ENCODE peak calls at places on chromosomes 5 and 9, in four cellular contexts. U is uterus, X is psoas muscle, W is suprapubic skin. S is an unnamed sample. For H3K4me1 and H3K9me3, the result is how much of the 10 kb centered on the place peaks cover.

GRCh38 chr5:1767524-1768282 is 31.9 kb downstream of the MRPL36 start:
- DNase-seq in U (no peak), X (no peak), W (no peak), S (no peak)

GRCh38 chr9:81601639-81602623 is 87.4 kb downstream of the TLE1 start:
- DNase-seq in U (no peak), X (no peak), W (no peak), S (no peak)

GRCh38 chr5:137309290-137309689 is 189.8 kb downstream of the SPOCK1 start:
- DNase-seq in U (no peak), X (no peak), W (no peak), S (no peak)

GRCh38 chr5:177985430-177986040 is 10.5 kb downstream of the PROP1 start:
- DNase-seq in U (no peak), X (no peak), W (no peak), S (no peak)

GRCh38 chr5:149150457-149150856 is 9.2 kb downstream of the ABLIM3 start:
- DNase-seq in U (no peak), X (no peak), W (no peak), S (no peak)

GRCh38 chr5:107565791-107566536 is 104.8 kb downstream of the EFNA5 start:
- DNase-seq in U (no peak), X (no peak), W (no peak), S (no peak)

GRCh38 chr9:36258989-36259315 is 704 bp upstream of the GNE start:
- DNase-seq in U (no peak), X (no peak), W (no peak), S (no peak)

GRCh38 chr5:142143878-142144277 is 35.3 kb downstream of the NDFIP1 start:
- DNase-seq in U (no peak), X (no peak), W (no peak), S (no peak)

GRCh38 chr5:50547303-50547702 is 106.2 kb upstream of the EMB start:
- DNase-seq in U (no peak), X (no peak), W (no peak), S (no peak)

GRCh38 chr5:131787736-131788135 is 9.1 kb downstream of the FNIP1 start:
- DNase-seq in U (no peak), X (no peak), W (no peak), S (no peak)

GRCh38 chr5:14906628-14907027 is 35.0 kb upstream of the ANKH start:
- DNase-seq in U (no peak), X (no peak), W (no peak), S (no peak)

GRCh38 chr9:116477584-116478141 is 209.4 kb upstream of the TRIM32 start:
- DNase-seq in U (no peak), X (no peak), W (no peak), S (no peak)

GRCh38 chr5:32013658-32014057 is 160.5 kb downstream of the GOLPH3 start:
- DNase-seq in U (no peak), X (no peak), W (no peak), S (no peak)

GRCh38 chr5:74510476-74510875 is 130.1 kb downstream of the ENC1 start:
- DNase-seq in U (no peak), X (no peak), W (no peak), S (no peak)

GRCh38 chr5:142824391-142824790 is 54.2 kb downstream of the ARHGAP26 start:
- DNase-seq in U (no peak), X (no peak), W (no peak), S (no peak)

GRCh38 chr5:141355641-141356040 is 820 bp downstream of the PCDHGA4 start:
- DNase-seq in U (no peak), X (no peak), W (no peak), S (no peak)

GRCh38 chr9:126126012-126126411 is 200.6 kb upstream of the MVB12B start:
- DNase-seq in U (no peak), X (no peak), W (no peak), S (no peak)

GRCh38 chr9:5441043-5441442 is 3.3 kb upstream of the PLGRKT start:
- DNase-seq in U (no peak), X (no peak), W (no peak), S (no peak)

GRCh38 chr9:89497978-89498844 is at the start of gene SEMA4D:
- DNase-seq in U (peak), X (peak), W (no peak), S (peak)

GRCh38 chr5:77679791-77680190 is 41.3 kb upstream of the OTP start:
- DNase-seq in U (no peak), X (no peak), W (no peak), S (no peak)

GRCh38 chr9:113501129-113501686 is 37.7 kb downstream of the RGS3 start:
- DNase-seq in U (no peak), X (no peak), W (no peak), S (peak)

DNA sequence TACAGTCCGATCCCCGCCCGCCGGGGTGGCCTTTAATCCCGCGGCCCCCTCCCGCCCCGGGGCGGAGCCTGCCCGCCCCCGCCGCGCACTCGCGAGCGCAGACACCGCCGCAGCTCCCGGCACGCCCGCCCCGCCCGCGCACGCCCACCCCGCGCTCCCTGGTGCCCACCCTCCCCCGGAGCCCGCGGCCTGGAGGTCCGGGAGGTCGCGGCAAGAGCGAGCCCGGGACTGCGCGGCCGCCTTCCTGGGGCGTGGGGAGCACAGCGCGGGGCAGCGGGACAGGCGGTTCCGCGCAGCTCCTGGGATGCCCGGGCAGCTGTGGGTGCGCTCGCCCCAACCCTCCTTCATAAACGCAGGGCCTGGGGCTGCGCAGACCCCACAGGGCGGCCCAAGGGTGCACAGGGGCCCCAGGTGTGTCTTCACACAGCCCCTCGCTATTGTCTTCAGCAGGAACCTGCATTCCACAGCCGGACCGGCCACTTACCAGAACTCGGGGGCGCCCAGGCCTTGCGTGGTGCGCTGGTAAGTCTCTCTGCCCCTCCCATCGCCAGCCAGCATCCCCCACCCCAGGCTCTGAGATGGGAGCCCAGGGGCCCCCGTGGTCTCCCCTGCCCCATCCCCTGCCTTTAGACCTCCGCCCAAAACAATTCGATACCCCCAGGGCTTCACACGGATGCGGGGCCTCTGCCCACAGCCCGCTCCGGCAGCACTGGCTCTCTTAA is at the start of gene SLC9A3:
- DNase-seq in U (no peak), X (no peak), W (no peak), S (no peak)
- H3K4me1 ChIP-seq in U (under half), X (under half), W (under half), S (under half)

DNA sequence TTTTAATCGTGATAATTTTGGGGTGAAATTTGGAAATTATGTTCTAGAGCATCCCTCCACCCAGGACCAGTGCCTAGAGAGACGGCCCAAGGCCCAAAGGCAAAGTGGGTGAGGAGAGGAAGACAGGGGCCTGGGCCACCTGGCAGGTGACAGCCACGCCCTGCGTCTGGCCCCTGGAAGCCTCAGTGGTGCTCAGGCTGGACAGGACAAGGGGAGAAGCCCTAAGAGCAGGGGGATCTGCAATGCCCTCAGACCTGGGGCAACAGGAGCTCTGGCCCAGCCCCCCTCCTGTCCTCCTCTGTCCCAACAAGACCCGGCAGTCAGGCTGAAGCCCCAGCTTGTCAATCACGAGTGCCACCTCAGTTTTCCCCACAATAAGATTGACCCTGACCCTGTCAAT is 134.8 kb downstream of the ADAMTS2 start:
- DNase-seq in U (no peak), X (no peak), W (no peak), S (no peak)
- H3K9me3 ChIP-seq in U (under half), X (under half), W (under half), S (under half)

DNA sequence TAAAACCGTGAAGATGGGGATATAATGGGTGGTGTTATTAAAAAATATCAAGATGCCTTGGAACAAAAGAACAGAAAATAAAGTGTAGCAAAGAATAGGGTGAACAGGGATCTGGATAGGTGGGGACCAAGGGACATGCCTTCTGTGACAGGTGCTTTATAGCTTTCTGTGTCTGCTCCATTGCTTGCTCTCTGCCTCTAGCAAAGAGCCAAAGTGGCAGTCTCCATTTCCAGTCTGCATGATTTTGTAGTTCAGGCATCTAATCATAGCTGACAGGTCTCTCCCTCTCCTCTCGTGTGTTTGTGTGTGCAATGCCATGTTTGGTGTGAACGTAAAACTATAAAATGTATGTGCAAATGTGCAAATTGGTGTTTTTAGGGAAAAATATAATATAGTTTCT is 35.0 kb downstream of the LRRTM2 start:
- DNase-seq in U (no peak), X (no peak), W (no peak), S (no peak)
- H3K4me1 ChIP-seq in U (under half), X (half or more), W (under half), S (half or more)

GRCh38 chr5:53582225-53582624 is 21.8 kb downstream of the NDUFS4 start:
- DNase-seq in U (no peak), X (no peak), W (no peak), S (no peak)
- H3K9me3 ChIP-seq in U (under half), X (under half), W (under half), S (under half)

GRCh38 chr9:93060746-93061259 is 2.3 kb downstream of the SUSD3 start:
- DNase-seq in U (peak), X (no peak), W (no peak), S (no peak)

GRCh38 chr9:93059960-93060591 is 1.6 kb downstream of the SUSD3 start:
- DNase-seq in U (no peak), X (no peak), W (no peak), S (no peak)

GRCh38 chr9:93058357-93059096 is at the start of gene SUSD3:
- DNase-seq in U (peak), X (peak), W (peak), S (peak)

GRCh38 chr9:93057703-93058356 is 671 bp upstream of the SUSD3 start:
- DNase-seq in U (no peak), X (no peak), W (no peak), S (no peak)

DNA sequence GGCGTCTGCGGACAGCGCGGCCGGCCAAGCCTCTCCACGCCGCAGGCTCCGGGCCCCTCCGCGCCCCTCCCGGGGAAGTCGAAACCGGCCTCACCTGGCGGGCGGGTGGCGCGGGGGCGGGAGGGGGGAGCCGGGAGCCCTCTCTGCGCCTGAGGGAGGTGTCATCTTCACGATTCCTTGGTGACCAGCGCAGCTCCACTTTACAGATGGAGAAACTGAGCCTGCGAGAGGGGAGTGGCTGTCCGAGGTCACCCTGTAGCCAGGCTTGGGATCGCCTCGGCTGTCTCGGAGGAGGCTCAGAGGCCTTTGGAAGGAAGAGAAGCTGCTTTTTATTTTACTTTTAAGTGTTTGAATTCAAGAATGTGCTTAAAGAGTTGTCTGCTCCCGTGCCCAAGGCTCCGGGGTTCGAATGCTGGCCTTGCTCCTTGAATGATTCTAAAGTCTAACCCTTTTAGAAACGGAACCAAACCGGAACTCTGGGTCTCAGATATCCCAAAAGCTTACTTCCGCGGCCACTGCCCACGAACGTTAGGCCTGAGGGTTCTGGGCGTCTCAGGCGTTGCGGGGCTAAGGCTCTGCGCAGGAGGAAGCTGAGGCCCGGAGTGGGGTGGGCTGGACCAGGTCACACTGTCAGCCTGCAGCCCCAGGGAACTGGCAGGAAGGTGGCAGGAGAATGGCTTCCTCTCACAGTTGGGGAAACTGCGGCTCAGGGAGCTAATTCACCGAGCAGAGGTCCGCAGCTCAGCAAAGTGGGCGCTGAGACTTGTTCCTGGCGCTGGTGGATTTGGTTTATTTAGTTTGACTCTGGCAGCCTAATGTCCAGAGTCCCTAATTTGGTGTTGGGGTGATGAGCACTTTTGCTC is 827 bp downstream of the SUSD3 start:
- DNase-seq in U (no peak), X (no peak), W (no peak), S (no peak)
- H3K4me1 ChIP-seq in U (under half), X (under half), W (under half), S (under half)

S was measured in heart right ventricle.